ENCODE peak calls at places on chromosomes 3 and 15, in eight cellular contexts. Z is activated B cell treated with CpG ODN at 0.5 μM for 24 hours; P is activated CD4-positive, alpha-beta T cell treated with anti-CD3 and anti-CD28 coated beads, Interleukin-2, amount 10 ng/mL, durations not matched to agents 7 days and 5 days; F is HT-29; O is stimulated activated CD8-positive, alpha-beta memory T cell treated with anti-CD3 and anti-CD28 coated beads, Interleukin-4, amount 100 ng/mL, for 4 hours; W is stimulated activated effector memory CD8-positive, alpha-beta T cell treated with anti-CD3 and anti-CD28 coated beads, Interleukin-12 subunit alpha, Interleukin-12 subunit beta, amount 100 ng/mL, for 72 hours; E is hippocampal formation; Y is H1. G is an unnamed sample.

GRCh38 chr15:63832620-63833245 is 1.0 kb downstream of the HERC1 start:
- DNase-seq in Z (no peak), P (no peak), F (no peak), O (no peak), W (no peak), E (no peak), Y (no peak), G (peak)

GRCh38 chr3:63477494-63478129 is 174.9 kb upstream of the SNTN start:
- DNase-seq in Z (no peak), P (no peak), F (no peak), O (no peak), W (no peak), E (no peak), Y (no peak), G (no peak)

GRCh38 chr3:169558371-169558770 is 105.1 kb downstream of the MECOM start:
- DNase-seq in Z (no peak), P (no peak), F (no peak), O (no peak), W (no peak), E (no peak), Y (no peak), G (no peak)

GRCh38 chr15:38512901-38513300 is 51.7 kb downstream of the RASGRP1 start:
- DNase-seq in Z (no peak), P (no peak), F (no peak), O (no peak), W (no peak), E (no peak), Y (no peak), G (no peak)

GRCh38 chr3:122024800-122025199 is 2.8 kb upstream of the ILDR1 start:
- DNase-seq in Z (no peak), P (no peak), F (no peak), O (no peak), W (no peak), E (no peak), Y (no peak), G (no peak)

GRCh38 chr15:32884136-32884535 is 166.3 kb downstream of the GREM1 start:
- DNase-seq in Z (no peak), P (no peak), F (no peak), O (no peak), W (no peak), E (no peak), Y (no peak), G (no peak)

GRCh38 chr3:2098398-2099027 is at the start of gene CNTN4:
- DNase-seq in Z (no peak), P (no peak), F (no peak), O (no peak), W (no peak), E (peak), Y (peak), G (peak)

GRCh38 chr3:176776622-176777021 is 420.7 kb downstream of the TBL1XR1 start:
- DNase-seq in Z (no peak), P (no peak), F (no peak), O (no peak), W (no peak), E (no peak), Y (no peak), G (no peak)

GRCh38 chr15:82647045-82647834 is at the start of gene CPEB1:
- DNase-seq in Z (peak), P (no peak), F (no peak), O (peak), W (no peak), E (peak), Y (peak), G (no peak)

GRCh38 chr3:172034786-172035685 is 4.3 kb upstream of the FNDC3B start:
- DNase-seq in Z (no peak), P (peak), F (peak), O (no peak), W (no peak), E (no peak), Y (peak), G (peak)

GRCh38 chr3:131216801-131217200 is 164.8 kb upstream of the NUDT16 start:
- DNase-seq in Z (no peak), P (no peak), F (no peak), O (no peak), W (no peak), E (no peak), Y (no peak), G (peak)

GRCh38 chr3:148903941-148904340 is 38.8 kb downstream of the CPA3 start:
- DNase-seq in Z (no peak), P (no peak), F (no peak), O (no peak), W (no peak), E (no peak), Y (no peak), G (no peak)

GRCh38 chr3:57803647-57804081 is 47.6 kb downstream of the SLMAP start:
- DNase-seq in Z (no peak), P (peak), F (peak), O (no peak), W (no peak), E (no peak), Y (no peak), G (peak)

GRCh38 chr3:65425880-65426279 is 612.8 kb downstream of the MAGI1 start:
- DNase-seq in Z (no peak), P (no peak), F (peak), O (no peak), W (no peak), E (no peak), Y (no peak), G (peak)

GRCh38 chr3:128432898-128433629 is 33.6 kb downstream of the DNAJB8 start:
- DNase-seq in Z (no peak), P (no peak), F (peak), O (no peak), W (no peak), E (no peak), Y (peak), G (peak)

GRCh38 chr3:5095879-5096278 is 26.2 kb upstream of the ARL8B start:
- DNase-seq in Z (no peak), P (no peak), F (no peak), O (no peak), W (no peak), E (no peak), Y (peak), G (no peak)

GRCh38 chr3:124032351-124032880 is 40.5 kb upstream of the ROPN1 start:
- DNase-seq in Z (no peak), P (no peak), F (no peak), O (no peak), W (no peak), E (peak), Y (no peak), G (peak)

GRCh38 chr3:13347390-13347966 is 72.6 kb downstream of the NUP210 start:
- DNase-seq in Z (no peak), P (no peak), F (no peak), O (no peak), W (no peak), E (no peak), Y (peak), G (no peak)

GRCh38 chr3:66228707-66229106 is 7.9 kb downstream of the SLC25A26 start:
- DNase-seq in Z (no peak), P (no peak), F (no peak), O (no peak), W (no peak), E (no peak), Y (no peak), G (no peak)

GRCh38 chr3:192566706-192567290 is 160.5 kb downstream of the FGF12 start:
- DNase-seq in Z (no peak), P (peak), F (peak), O (no peak), W (peak), E (peak), Y (peak), G (peak)

GRCh38 chr3:187773233-187773962 is 28.1 kb upstream of the BCL6 start:
- DNase-seq in Z (no peak), P (no peak), F (no peak), O (no peak), W (no peak), E (no peak), Y (no peak), G (no peak)

GRCh38 chr3:124620600-124621063 is 109.6 kb upstream of the UMPS start:
- DNase-seq in Z (no peak), P (peak), F (peak), O (no peak), W (peak), E (no peak), Y (no peak), G (peak)

GRCh38 chr15:68812069-68812468 is 8.6 kb downstream of the ANP32A start:
- DNase-seq in Z (no peak), P (no peak), F (no peak), O (no peak), W (no peak), E (no peak), Y (peak), G (no peak)

GRCh38 chr15:67101981-67102929 is 36.9 kb downstream of the SMAD3 start:
- DNase-seq in Z (no peak), P (peak), F (no peak), O (peak), W (no peak), E (no peak), Y (no peak), G (peak)

GRCh38 chr3:55066406-55067128 is 138.7 kb upstream of the LRTM1 start:
- DNase-seq in Z (no peak), P (no peak), F (no peak), O (no peak), W (no peak), E (no peak), Y (no peak), G (no peak)

GRCh38 chr15:95825672-95826387 is 504.7 kb upstream of the NR2F2 start:
- DNase-seq in Z (no peak), P (no peak), F (no peak), O (no peak), W (no peak), E (no peak), Y (no peak), G (no peak)

GRCh38 chr15:80588801-80589200 is 106.3 kb upstream of the ABHD17C start:
- DNase-seq in Z (no peak), P (no peak), F (no peak), O (no peak), W (no peak), E (no peak), Y (no peak), G (no peak)